ENCODE peak calls at places on chromosomes 6 and 20, in four cellular contexts. I, Y, P and J are unnamed samples.

GRCh38 chr6:105066233-105066632 is 109.3 kb downstream of the LIN28B start:
- DNase-seq in I (no peak), Y (no peak), P (no peak), J (no peak)

GRCh38 chr20:10242166-10242565 is 23.5 kb downstream of the SNAP25 start:
- DNase-seq in I (no peak), Y (no peak), P (no peak), J (peak; percentile 29)

GRCh38 chr6:133418108-133418507 is 177.0 kb downstream of the EYA4 start:
- DNase-seq in I (no peak), Y (no peak), P (no peak), J (no peak)

GRCh38 chr6:137497722-137498463 is 3.7 kb upstream of the OLIG3 start:
- DNase-seq in I (no peak), Y (no peak), P (no peak), J (no peak)

GRCh38 chr20:479487-479886 is 17.2 kb upstream of the TBC1D20 start:
- DNase-seq in I (no peak), Y (no peak), P (no peak), J (no peak)

GRCh38 chr6:3324262-3324942 is 65.7 kb downstream of the PSMG4 start:
- DNase-seq in I (peak; percentile 51), Y (no peak), P (peak; percentile 43), J (no peak)

GRCh38 chr6:392441-393390 is 1.2 kb downstream of the IRF4 start:
- DNase-seq in I (no peak), Y (no peak), P (no peak), J (no peak)

GRCh38 chr20:22577515-22578220 is 6.7 kb downstream of the FOXA2 start:
- DNase-seq in I (peak; percentile 57), Y (no peak), P (no peak), J (peak; percentile 76)

GRCh38 chr6:30830438-30830837 is 53.9 kb upstream of the DDR1 start:
- DNase-seq in I (no peak), Y (no peak), P (no peak), J (no peak)

GRCh38 chr6:36216559-36216958 is 20.0 kb downstream of the BRPF3 start:
- DNase-seq in I (no peak), Y (no peak), P (peak; percentile 68), J (no peak)

GRCh38 chr6:129215916-129216525 is 333.1 kb downstream of the LAMA2 start:
- DNase-seq in I (no peak), Y (no peak), P (no peak), J (no peak)

GRCh38 chr20:37943501-37944455 is 40.9 kb downstream of the VSTM2L start:
- DNase-seq in I (no peak), Y (peak; percentile 69), P (no peak), J (no peak)

GRCh38 chr20:5061209-5061608 is 58.5 kb downstream of the PCNA start:
- DNase-seq in I (peak; percentile 19), Y (no peak), P (no peak), J (no peak)

GRCh38 chr20:21125072-21125848 is 622 bp upstream of the KIZ start:
- DNase-seq in I (peak; percentile 77), Y (no peak), P (peak; percentile 59), J (peak; percentile 58)

GRCh38 chr20:18405826-18406225 is 61.0 kb downstream of the DZANK1 start:
- DNase-seq in I (no peak), Y (no peak), P (no peak), J (no peak)

GRCh38 chr6:166691199-166691598 is 64.1 kb upstream of the RPS6KA2 start:
- DNase-seq in I (peak; percentile 41), Y (no peak), P (peak; percentile 43), J (no peak)

GRCh38 chr6:43076928-43077809 is 1.1 kb downstream of the PTK7 start:
- DNase-seq in I (peak; percentile 62), Y (no peak), P (no peak), J (peak; percentile 31)

GRCh38 chr20:14538433-14538832 is 201.0 kb upstream of the FLRT3 start:
- DNase-seq in I (no peak), Y (no peak), P (no peak), J (no peak)

GRCh38 chr6:83193747-83194582 is 808 bp downstream of the RWDD2A start:
- DNase-seq in I (peak; percentile 70), Y (peak; percentile 80), P (peak; percentile 67), J (peak; percentile 63)

GRCh38 chr6:73282876-73283275 is 19.9 kb upstream of the KHDC1 start:
- DNase-seq in I (no peak), Y (no peak), P (no peak), J (no peak)

GRCh38 chr6:6694368-6694780 is 105.9 kb downstream of the LY86 start:
- DNase-seq in I (no peak), Y (no peak), P (no peak), J (no peak)

DNA sequence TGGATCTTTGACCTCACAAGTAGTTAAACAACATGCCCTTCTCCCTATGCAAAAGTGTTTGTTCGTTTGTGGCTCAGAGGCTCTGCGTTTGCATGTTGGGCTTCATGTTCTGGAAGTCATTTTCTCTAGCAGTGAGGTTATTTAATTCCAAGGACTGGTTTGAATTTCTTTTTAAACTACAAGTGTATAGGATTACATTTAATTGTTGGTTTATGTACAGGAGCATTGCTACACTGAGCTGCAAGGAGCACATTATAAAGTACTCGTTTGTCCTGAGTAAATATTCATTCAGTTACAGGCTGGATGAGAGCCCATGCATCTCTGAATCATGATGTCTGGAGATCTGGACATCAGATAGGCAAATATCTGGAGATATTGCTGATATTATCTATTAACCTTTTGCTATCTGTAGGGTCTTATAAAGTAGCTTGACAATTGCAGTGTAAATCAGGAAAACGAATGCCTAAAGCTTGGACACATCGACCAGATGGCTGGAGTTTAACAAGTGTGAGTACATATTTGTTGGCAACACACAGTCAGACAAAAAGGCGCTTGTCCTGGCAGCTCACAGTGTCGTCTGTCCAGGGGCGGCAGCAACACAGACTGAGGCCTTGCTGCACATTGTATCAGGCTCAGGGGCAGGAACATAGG is 84.6 kb downstream of the PDE7B start:
- DNase-seq in I (no peak), Y (no peak), P (no peak), J (no peak)
- H3K27ac ChIP-seq in I (peak overlapping the region; percentile 64), Y (no peak overlapping the region), P (no peak overlapping the region), J (no peak overlapping the region)

DNA sequence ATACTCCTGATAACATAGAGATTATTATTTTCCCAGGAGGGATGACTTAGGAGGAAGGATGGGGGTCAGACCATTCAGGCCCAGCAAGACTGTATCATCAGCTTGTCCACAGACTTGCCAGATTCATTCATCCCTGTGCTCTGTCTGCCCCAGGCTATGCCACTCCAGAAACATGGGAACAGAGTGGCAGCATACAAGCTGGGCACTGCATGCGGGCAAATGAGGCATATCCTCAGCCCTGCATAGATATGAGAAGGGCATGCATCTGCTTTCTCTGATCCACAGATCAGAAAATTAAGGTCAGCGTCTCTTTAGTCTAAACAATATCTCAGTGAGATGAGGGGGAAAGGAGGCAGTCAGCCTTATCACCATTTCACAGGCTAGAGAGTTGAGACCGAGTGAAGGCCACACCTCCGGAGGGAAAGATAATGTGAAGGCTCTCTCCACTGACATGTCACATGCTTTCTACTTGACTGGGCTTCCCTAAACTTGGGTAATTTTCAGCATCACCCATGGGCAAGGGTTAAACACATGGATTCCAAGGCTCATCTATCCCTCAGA is 140.5 kb downstream of the TFAP2B start:
- DNase-seq in I (no peak), Y (no peak), P (no peak), J (no peak)
- H3K27ac ChIP-seq in I (no peak overlapping the region), Y (no peak overlapping the region), P (no peak overlapping the region), J (no peak overlapping the region)

GRCh38 chr6:34672657-34673043 is 23.9 kb downstream of the ILRUN start:
- DNase-seq in I (no peak), Y (no peak), P (no peak), J (no peak)

GRCh38 chr6:34676140-34676539 is 20.4 kb downstream of the ILRUN start:
- DNase-seq in I (no peak), Y (no peak), P (no peak), J (no peak)

GRCh38 chr6:34673079-34673478 is 23.5 kb downstream of the ILRUN start:
- DNase-seq in I (no peak), Y (no peak), P (no peak), J (no peak)

GRCh38 chr6:34671801-34672656 is 24.5 kb downstream of the ILRUN start:
- DNase-seq in I (no peak), Y (no peak), P (no peak), J (no peak)

GRCh38 chr6:34674268-34674639 is 22.3 kb downstream of the ILRUN start:
- DNase-seq in I (no peak), Y (no peak), P (no peak), J (no peak)
- H3K27ac ChIP-seq in I (peak overlapping the region; percentile 53), Y (no peak overlapping the region), P (no peak overlapping the region), J (peak overlapping the region; percentile 44)

GRCh38 chr6:53065266-53066058 is at the start of gene FBXO9:
- DNase-seq in I (peak; percentile 85), Y (peak; percentile 82), P (peak; percentile 60), J (peak; percentile 53)
- H3K27ac ChIP-seq in I (peak within 1 kb of the TSS; percentile 81), Y (peak within 1 kb of the TSS; percentile 98), P (peak within 1 kb of the TSS; percentile 82), J (peak within 1 kb of the TSS; percentile 97)

GRCh38 chr6:40852667-40853383 is 186.2 kb downstream of the UNC5CL start:
- DNase-seq in I (peak; percentile 23), Y (no peak), P (no peak), J (no peak)

GRCh38 chr6:40860443-40860842 is 178.6 kb downstream of the UNC5CL start:
- DNase-seq in I (no peak), Y (no peak), P (no peak), J (no peak)

GRCh38 chr6:40856271-40856670 is 182.8 kb downstream of the UNC5CL start:
- DNase-seq in I (no peak), Y (no peak), P (no peak), J (no peak)

GRCh38 chr6:40854592-40854991 is 184.4 kb downstream of the UNC5CL start:
- DNase-seq in I (no peak), Y (no peak), P (no peak), J (no peak)

DNA sequence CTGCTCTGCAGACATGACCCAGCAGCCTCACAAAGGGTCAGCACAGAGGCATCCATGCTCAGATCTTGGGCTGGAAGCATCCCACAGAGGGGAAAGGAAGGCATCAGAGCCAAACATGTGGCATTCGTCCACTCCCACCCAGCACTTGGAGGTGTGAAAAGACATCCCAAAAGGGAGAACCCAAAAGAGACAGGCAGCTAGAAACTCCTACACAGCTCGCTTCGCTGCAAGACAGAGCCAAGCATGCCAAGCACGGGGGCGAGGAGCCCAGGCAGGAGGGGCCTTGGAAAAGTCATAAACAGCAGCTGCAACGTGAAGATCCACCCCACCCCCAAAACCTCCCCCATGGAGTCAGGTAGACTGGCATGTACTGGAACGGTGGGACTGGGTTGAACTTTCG is 183.5 kb downstream of the UNC5CL start:
- DNase-seq in I (no peak), Y (no peak), P (no peak), J (no peak)
- H3K27ac ChIP-seq in I (no peak overlapping the region), Y (no peak overlapping the region), P (no peak overlapping the region), J (no peak overlapping the region)

GRCh38 chr20:3121955-3122610 is 37.6 kb upstream of the AVP start:
- DNase-seq in I (no peak), Y (no peak), P (no peak), J (no peak)
- H3K27ac ChIP-seq in I (no peak overlapping the region), Y (no peak overlapping the region), P (no peak overlapping the region), J (no peak overlapping the region)

GRCh38 chr6:127178746-127179145 is 60.3 kb downstream of the RSPO3 start:
- DNase-seq in I (no peak), Y (no peak), P (no peak), J (no peak)

GRCh38 chr6:127177030-127177928 is 58.8 kb downstream of the RSPO3 start:
- DNase-seq in I (no peak), Y (no peak), P (no peak), J (no peak)

GRCh38 chr6:127173541-127173940 is 55.1 kb downstream of the RSPO3 start:
- DNase-seq in I (no peak), Y (no peak), P (no peak), J (no peak)

GRCh38 chr6:127177929-127178231 is 59.4 kb downstream of the RSPO3 start:
- DNase-seq in I (no peak), Y (no peak), P (no peak), J (no peak)

GRCh38 chr6:127176175-127176574 is 57.7 kb downstream of the RSPO3 start:
- DNase-seq in I (no peak), Y (no peak), P (no peak), J (no peak)
- H3K27ac ChIP-seq in I (no peak overlapping the region), Y (no peak overlapping the region), P (no peak overlapping the region), J (no peak overlapping the region)